ENCODE peak calls at places on chromosomes 6 and 20, in seven cellular contexts. A, Y, B, O, X, U and W are unnamed samples.

GRCh38 chr6:148557796-148558457 is 188.9 kb upstream of the UST start:
- DNase-seq in U (no peak), Y (no peak), B (no peak), O (peak; percentile 18), A (no peak), X (no peak), W (peak; percentile 51)

GRCh38 chr6:41695825-41696224 is 39.6 kb downstream of the TFEB start:
- DNase-seq in B (no peak), Y (no peak), X (no peak), O (no peak), U (no peak), A (no peak), W (no peak)

GRCh38 chr6:143166247-143166695 is 105.6 kb downstream of the AIG1 start:
- DNase-seq in U (no peak), B (no peak), A (no peak), X (no peak), O (no peak), Y (no peak), W (no peak)

GRCh38 chr20:33669873-33670640 is 3.3 kb downstream of the ACTL10 start:
- DNase-seq in B (no peak), O (no peak), A (no peak), X (no peak), U (no peak), Y (no peak), W (no peak)

GRCh38 chr20:23035731-23036130 is 619 bp downstream of the SSTR4 start:
- DNase-seq in B (no peak), X (no peak), O (no peak), Y (no peak), A (no peak), U (no peak), W (no peak)

GRCh38 chr6:6220718-6221117 is 99.7 kb downstream of the F13A1 start:
- DNase-seq in B (no peak), U (no peak), X (no peak), O (no peak), A (no peak), Y (no peak), W (no peak)

GRCh38 chr6:132202569-132202968 is 198.7 kb downstream of the MOXD1 start:
- DNase-seq in A (no peak), U (no peak), X (no peak), Y (peak; percentile 96), O (no peak), B (peak; percentile 24), W (peak; percentile 95)

GRCh38 chr6:119349041-119349340 is 570 bp downstream of the MAN1A1 start:
- DNase-seq in Y (no peak), X (no peak), A (no peak), B (no peak), O (no peak), U (peak; percentile 78), W (no peak)

GRCh38 chr6:69005194-69005593 is 370.1 kb downstream of the ADGRB3 start:
- DNase-seq in B (peak; percentile 1), U (no peak), O (no peak), Y (no peak), X (no peak), A (no peak), W (no peak)

GRCh38 chr20:35564905-35565304 is 23.0 kb downstream of the ERGIC3 start:
- DNase-seq in X (no peak), B (no peak), O (no peak), A (no peak), Y (no peak), U (no peak), W (no peak)

GRCh38 chr6:26204332-26205160 is 117.3 kb downstream of the HFE start:
- DNase-seq in B (peak; percentile 91), Y (peak; percentile 99), O (peak; percentile 99), X (peak; percentile 96), U (peak; percentile 88), A (peak; percentile 97), W (peak; percentile 99)

GRCh38 chr6:28657756-28658465 is 132.2 kb downstream of the GPX5 start:
- DNase-seq in B (peak; percentile 38), X (peak; percentile 72), O (peak; percentile 74), U (peak; percentile 68), Y (peak; percentile 69), A (peak; percentile 62), W (peak; percentile 71)

GRCh38 chr20:23569570-23569969 is 1.3 kb upstream of the CST9L start:
- DNase-seq in B (no peak), U (no peak), X (no peak), O (no peak), Y (no peak), A (no peak), W (no peak)

GRCh38 chr6:169990095-169991030 is 238.9 kb downstream of the ERMARD start:
- DNase-seq in O (no peak), Y (no peak), X (no peak), B (peak; percentile 31), A (no peak), U (no peak), W (no peak)

GRCh38 chr6:83257791-83258190 is 64.6 kb downstream of the RWDD2A start:
- DNase-seq in O (no peak), A (no peak), X (no peak), Y (no peak), U (no peak), B (no peak), W (no peak)

GRCh38 chr6:93366506-93366905 is 52.9 kb downstream of the EPHA7 start:
- DNase-seq in B (no peak), X (no peak), O (no peak), U (no peak), Y (no peak), A (no peak), W (no peak)

GRCh38 chr6:34836008-34836407 is 44.1 kb downstream of the BLTP3A start:
- DNase-seq in B (no peak), U (no peak), A (no peak), X (no peak), O (no peak), Y (no peak), W (no peak)
- H2BK120ac ChIP-seq in B (peak overlapping the region; percentile 21), U (no peak overlapping the region), A (no peak overlapping the region), X (no peak overlapping the region), O (no peak overlapping the region), Y (no peak overlapping the region), W (no peak overlapping the region)

GRCh38 chr6:36367743-36368142 is 19.7 kb downstream of the ETV7 start:
- DNase-seq in B (no peak), X (no peak), U (no peak), Y (no peak), A (no peak), O (no peak), W (no peak)

GRCh38 chr6:36368421-36368820 is 19.0 kb downstream of the ETV7 start:
- DNase-seq in O (no peak), U (no peak), B (no peak), A (no peak), X (no peak), Y (peak; percentile 7), W (no peak)

GRCh38 chr6:36370638-36371037 is 16.8 kb downstream of the ETV7 start:
- DNase-seq in O (no peak), B (no peak), U (no peak), X (no peak), A (no peak), Y (no peak), W (no peak)

GRCh38 chr6:36371231-36371630 is 16.2 kb downstream of the ETV7 start:
- DNase-seq in A (no peak), O (no peak), U (no peak), Y (no peak), X (no peak), B (no peak), W (no peak)

GRCh38 chr6:36368921-36369880 is 18.3 kb downstream of the ETV7 start:
- DNase-seq in O (peak; percentile 72), U (no peak), A (no peak), Y (peak; percentile 83), X (no peak), B (peak; percentile 84), W (peak; percentile 81)
- H4K8ac ChIP-seq in O (no peak overlapping the region), U (no peak overlapping the region), A (no peak overlapping the region), Y (no peak overlapping the region), X (no peak overlapping the region), B (no peak overlapping the region), W (no peak overlapping the region)

GRCh38 chr6:21933351-21933750 is 339.8 kb downstream of the SOX4 start:
- DNase-seq in B (no peak), O (no peak), A (no peak), U (no peak), X (no peak), Y (no peak), W (no peak)

GRCh38 chr6:21935142-21935541 is 341.6 kb downstream of the SOX4 start:
- DNase-seq in Y (no peak), O (no peak), U (no peak), X (no peak), B (no peak), A (no peak), W (no peak)

GRCh38 chr6:21928715-21929298 is 335.3 kb downstream of the SOX4 start:
- DNase-seq in A (no peak), B (no peak), X (no peak), O (no peak), Y (no peak), U (no peak), W (no peak)

GRCh38 chr6:21935561-21936028 is 342.0 kb downstream of the SOX4 start:
- DNase-seq in U (no peak), B (peak; percentile 36), O (peak; percentile 89), X (no peak), A (peak; percentile 64), Y (peak; percentile 69), W (peak; percentile 50)

GRCh38 chr6:21931641-21932335 is 338.2 kb downstream of the SOX4 start:
- DNase-seq in X (no peak), Y (peak; percentile 55), O (no peak), U (no peak), A (no peak), B (no peak), W (peak; percentile 65)
- H2BK120ac ChIP-seq in X (no peak overlapping the region), Y (no peak overlapping the region), O (no peak overlapping the region), U (no peak overlapping the region), A (no peak overlapping the region), B (no peak overlapping the region), W (no peak overlapping the region)

GRCh38 chr6:78911218-78911617 is 43.9 kb downstream of the IRAK1BP1 start:
- DNase-seq in X (no peak), O (no peak), B (no peak), Y (no peak), A (no peak), U (no peak), W (no peak)

GRCh38 chr6:78909391-78909790 is 42.0 kb downstream of the IRAK1BP1 start:
- DNase-seq in U (no peak), Y (peak; percentile 53), B (no peak), A (no peak), O (no peak), X (no peak), W (peak; percentile 33)

GRCh38 chr6:78908621-78909020 is 41.3 kb downstream of the IRAK1BP1 start:
- DNase-seq in X (no peak), B (no peak), Y (no peak), A (no peak), U (no peak), O (no peak), W (no peak)

GRCh38 chr6:78916411-78916810 is 49.1 kb downstream of the IRAK1BP1 start:
- DNase-seq in U (no peak), A (no peak), Y (no peak), B (no peak), X (no peak), O (no peak), W (no peak)

DNA sequence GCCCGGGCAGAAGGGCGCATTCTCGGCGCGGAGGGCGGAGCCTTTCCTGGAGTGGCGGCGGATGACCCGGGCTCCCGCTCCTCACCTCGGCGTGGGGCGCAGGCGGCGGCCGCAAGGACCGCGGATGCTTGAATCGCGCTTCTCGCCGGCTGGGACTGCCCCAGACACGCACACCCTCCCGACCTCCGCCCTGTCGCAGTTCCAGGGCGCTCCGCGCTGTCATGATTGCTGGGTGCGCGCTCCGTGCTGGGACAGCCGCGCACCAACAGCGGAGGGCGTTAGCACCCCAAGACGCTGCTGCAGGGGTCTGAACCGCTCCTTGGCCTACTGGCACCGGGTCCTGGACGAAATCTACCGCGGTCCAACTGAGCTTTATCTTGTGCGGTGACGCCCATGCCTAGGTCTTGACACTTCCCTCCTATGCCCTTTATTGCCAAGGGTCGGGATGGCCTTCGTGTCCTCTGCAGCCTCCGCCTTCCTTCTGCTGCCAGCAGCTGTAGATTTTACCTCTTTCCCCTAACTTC is 43.3 kb downstream of the IRAK1BP1 start:
- DNase-seq in O (peak; percentile 60), Y (no peak), X (peak; percentile 9), U (peak; percentile 77), A (peak; percentile 74), B (no peak), W (peak; percentile 24)
- H4K8ac ChIP-seq in O (no peak overlapping the region), Y (no peak overlapping the region), X (no peak overlapping the region), U (peak overlapping the region; percentile 7), A (no peak overlapping the region), B (no peak overlapping the region), W (no peak overlapping the region)